ENCODE peak calls at places on chromosomes 1 and 21, in seven cellular contexts. L, K, T, Q, X, C and H are unnamed samples.

GRCh38 chr1:20710450-20711284 is 7.1 kb downstream of the KIF17 start:
- DNase-seq in L (no peak), K (no peak), T (no peak), C (no peak), X (no peak), Q (no peak), H (no peak)

GRCh38 chr1:27180037-27180436 is 25.1 kb upstream of the SLC9A1 start:
- DNase-seq in X (no peak), L (no peak), C (no peak), T (no peak), Q (no peak), K (no peak), H (no peak)

GRCh38 chr1:24201941-24202440 is 14.9 kb upstream of the IFNLR1 start:
- DNase-seq in T (peak), X (peak), Q (peak), L (peak), K (peak), C (peak), H (peak)

GRCh38 chr1:76425843-76426145 is 351.2 kb downstream of the ST6GALNAC3 start:
- DNase-seq in K (peak), T (no peak), X (no peak), C (no peak), L (no peak), Q (no peak), H (no peak)

GRCh38 chr1:22257286-22258275 is 114.7 kb upstream of the WNT4 start:
- DNase-seq in Q (no peak), K (no peak), X (peak), L (no peak), C (no peak), T (no peak), H (no peak)

GRCh38 chr1:49363628-49364027 is 586.9 kb upstream of the BEND5 start:
- DNase-seq in T (no peak), X (no peak), L (no peak), K (no peak), C (no peak), Q (no peak), H (no peak)

GRCh38 chr21:36762636-36763035 is 63.7 kb downstream of the SIM2 start:
- DNase-seq in X (no peak), Q (no peak), T (no peak), C (no peak), L (no peak), K (no peak), H (no peak)

GRCh38 chr1:54287821-54288220 is 87.9 kb downstream of the MRPL37 start:
- DNase-seq in K (peak), X (no peak), C (no peak), Q (peak), T (no peak), L (no peak), H (no peak)

GRCh38 chr1:197400522-197400902 is 132.5 kb downstream of the CRB1 start:
- DNase-seq in Q (no peak), K (no peak), X (no peak), L (no peak), T (no peak), C (no peak), H (no peak)

GRCh38 chr21:46423546-46424061 is 35.1 kb upstream of the DIP2A start:
- DNase-seq in C (no peak), L (no peak), T (no peak), K (no peak), Q (no peak), X (no peak), H (peak)

GRCh38 chr1:190484045-190484444 is 6.4 kb upstream of the BRINP3 start:
- DNase-seq in T (no peak), K (no peak), X (no peak), L (no peak), Q (no peak), C (no peak), H (no peak)

GRCh38 chr1:242826706-242827336 is 302.3 kb upstream of the PLD5 start:
- DNase-seq in C (no peak), L (no peak), Q (no peak), K (no peak), T (no peak), X (no peak), H (no peak)

GRCh38 chr21:46048926-46049889 is 48.7 kb upstream of the COL6A2 start:
- DNase-seq in C (no peak), Q (peak), T (peak), L (peak), X (peak), K (peak), H (no peak)

GRCh38 chr1:186102559-186103148 is 272.4 kb downstream of the TPR start:
- DNase-seq in T (no peak), X (no peak), Q (no peak), C (no peak), K (peak), L (no peak), H (no peak)

GRCh38 chr21:39057121-39057520 is 126.1 kb downstream of the PSMG1 start:
- DNase-seq in K (no peak), L (no peak), C (no peak), Q (no peak), X (no peak), T (no peak), H (no peak)

GRCh38 chr1:229557913-229558414 is 543 bp downstream of the ABCB10 start:
- DNase-seq in Q (peak), C (peak), X (peak), T (peak), K (peak), L (peak), H (no peak)

DNA sequence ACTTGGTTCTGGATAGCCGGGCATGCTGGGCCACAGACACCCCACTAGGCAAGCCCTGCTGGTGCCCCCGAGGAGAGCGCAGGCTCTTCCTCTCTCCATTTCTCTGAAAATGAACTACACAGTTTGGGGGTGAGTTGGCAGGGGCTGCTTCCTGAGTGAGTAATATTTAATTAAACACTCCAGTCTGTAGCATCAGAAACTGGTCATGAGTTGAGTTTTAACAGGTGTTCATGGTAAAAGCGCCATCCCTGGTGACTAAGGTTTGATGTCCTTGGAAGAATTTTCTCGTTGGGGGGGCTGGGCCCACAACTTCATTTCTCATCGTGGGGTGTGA is 1.7 kb downstream of the SPSB1 start:
- DNase-seq in K (peak), T (no peak), Q (peak), L (peak), X (no peak), C (no peak), H (no peak)
- H3K4me3 ChIP-seq in K (peak), T (peak), Q (peak), L (no peak), X (peak), C (no peak), H (no peak)

GRCh38 chr1:161953256-161953920 is 70.3 kb downstream of the OLFML2B start:
- DNase-seq in L (no peak), T (no peak), Q (no peak), X (no peak), K (no peak), C (no peak), H (no peak)

GRCh38 chr1:161954050-161954449 is 69.6 kb downstream of the OLFML2B start:
- DNase-seq in X (no peak), Q (no peak), L (no peak), K (peak), T (no peak), C (no peak), H (no peak)

GRCh38 chr1:161952603-161953172 is 71.0 kb downstream of the OLFML2B start:
- DNase-seq in K (no peak), T (no peak), L (no peak), X (no peak), C (no peak), Q (no peak), H (no peak)

GRCh38 chr1:161956097-161956496 is 67.6 kb downstream of the OLFML2B start:
- DNase-seq in C (no peak), K (peak), T (peak), X (no peak), Q (no peak), L (no peak), H (peak)

DNA sequence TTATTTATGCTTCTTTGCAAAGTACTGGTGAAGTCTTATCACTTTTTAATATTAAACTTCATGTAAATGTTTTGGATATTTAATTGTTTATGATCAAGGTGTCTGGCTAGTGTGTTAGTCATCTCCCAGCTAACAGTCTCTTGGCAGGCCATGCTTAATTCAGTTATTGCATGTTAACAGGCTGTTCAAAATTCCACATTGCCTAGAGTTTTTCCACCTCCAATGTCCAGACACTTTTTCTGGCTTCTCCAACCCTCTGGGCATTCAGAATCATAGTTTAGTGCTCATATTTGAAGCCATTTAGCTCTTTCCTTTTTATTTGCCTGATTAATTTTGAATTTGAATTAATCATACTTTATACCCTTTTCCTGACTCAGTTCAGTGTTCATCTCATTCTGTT is 69.2 kb downstream of the OLFML2B start:
- DNase-seq in T (no peak), L (no peak), X (no peak), C (no peak), Q (no peak), K (peak), H (no peak)
- H3K4me3 ChIP-seq in T (no peak), L (no peak), X (no peak), C (no peak), Q (no peak), K (no peak), H (no peak)

GRCh38 chr1:36084502-36085115 is 715 bp downstream of the TEKT2 start:
- DNase-seq in L (peak), Q (no peak), K (no peak), T (no peak), X (no peak), C (peak), H (no peak)
- H3K4me3 ChIP-seq in L (peak), Q (peak), K (peak), T (peak), X (peak), C (peak), H (no peak)

DNA sequence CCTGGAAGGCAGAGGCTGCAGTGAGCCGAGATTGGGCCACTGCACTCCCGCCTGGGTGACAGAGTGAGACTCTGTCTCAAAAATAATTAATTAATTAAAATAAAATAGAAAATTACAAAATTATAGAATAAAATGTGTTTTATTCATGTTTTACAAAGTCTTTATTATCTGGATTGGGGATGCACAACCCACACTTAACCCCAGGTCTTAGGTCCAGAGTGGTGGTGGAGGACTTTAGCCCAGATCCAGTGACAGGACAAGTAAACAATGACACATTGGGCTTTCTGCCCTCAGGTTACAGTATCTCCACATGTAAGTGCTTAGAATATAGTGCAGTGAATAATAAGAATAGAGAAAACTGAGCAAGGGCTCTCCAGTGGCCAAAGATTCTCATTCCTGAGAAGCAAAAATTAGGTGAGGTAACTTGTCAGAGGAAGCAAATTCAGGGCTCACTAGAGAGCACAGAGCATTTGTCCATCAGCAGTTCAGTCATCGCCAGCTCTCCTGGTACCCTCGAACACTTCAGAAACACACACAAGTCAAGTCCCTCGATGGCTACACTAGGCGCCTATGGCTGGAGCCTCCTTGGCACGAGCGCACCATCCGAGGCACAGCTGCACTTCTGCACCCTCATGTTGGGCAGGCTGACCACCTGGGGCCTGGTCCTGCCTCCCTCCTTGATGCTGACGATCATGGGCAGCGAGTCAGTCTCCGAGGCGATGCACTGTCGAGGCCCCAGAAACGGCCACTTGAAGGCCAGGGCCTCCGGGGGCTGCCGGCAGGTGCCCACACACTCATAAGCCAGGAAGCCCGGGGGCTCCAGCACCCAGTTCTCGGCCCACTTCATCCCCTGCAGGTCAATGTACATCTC is 2.6 kb downstream of the LEFTY1 start:
- DNase-seq in Q (peak), T (no peak), K (no peak), X (peak), C (no peak), L (no peak), H (no peak)
- H3K4me3 ChIP-seq in Q (no peak), T (no peak), K (no peak), X (no peak), C (no peak), L (no peak), H (no peak)

GRCh38 chr1:904271-904950 is 19.3 kb upstream of the SAMD11 start:
- DNase-seq in L (peak), C (peak), Q (peak), K (peak), X (peak), T (peak), H (peak)

GRCh38 chr1:907611-908451 is 15.9 kb upstream of the SAMD11 start:
- DNase-seq in Q (peak), K (no peak), L (no peak), T (no peak), X (no peak), C (no peak), H (no peak)

GRCh38 chr1:906532-907420 is 16.9 kb upstream of the SAMD11 start:
- DNase-seq in L (no peak), Q (peak), T (no peak), X (peak), C (no peak), K (peak), H (no peak)

GRCh38 chr1:905071-905749 is 18.5 kb upstream of the SAMD11 start:
- DNase-seq in Q (peak), C (peak), L (peak), T (peak), X (peak), K (peak), H (no peak)

DNA sequence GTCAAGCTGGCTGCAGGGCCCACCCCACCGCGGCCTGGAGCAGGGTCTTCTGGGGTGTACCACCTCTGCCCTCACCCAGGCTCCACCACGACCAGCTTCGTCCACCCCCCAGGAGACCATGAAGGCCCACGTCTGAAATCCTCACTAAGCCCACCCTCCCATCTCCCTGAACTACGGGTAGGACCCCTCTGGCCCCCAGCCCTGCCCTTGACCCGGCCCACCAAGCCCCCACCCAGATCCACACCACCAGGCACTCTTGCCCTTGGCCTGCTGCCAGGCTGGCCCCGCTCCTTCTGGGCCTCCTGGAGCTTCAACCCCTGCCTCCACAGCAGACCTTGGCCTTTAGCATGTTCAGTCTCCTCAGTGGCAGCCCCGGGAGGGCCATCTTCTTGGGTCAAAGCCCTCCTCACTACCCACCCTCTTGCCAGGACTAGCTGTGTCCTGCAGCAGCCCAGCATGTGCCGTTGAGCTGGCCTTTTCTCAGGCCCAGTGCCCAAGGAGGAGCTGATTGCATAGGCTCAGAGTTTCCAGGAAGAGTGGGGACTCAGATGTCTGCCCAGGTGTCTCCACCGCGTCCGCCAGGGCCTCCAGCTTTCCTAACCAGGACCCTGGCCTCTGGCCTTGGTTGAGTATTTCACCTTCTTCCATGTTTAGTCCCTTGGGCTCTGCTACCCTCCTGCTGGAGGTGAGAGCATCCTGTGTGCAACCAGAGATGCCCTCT is 17.8 kb upstream of the SAMD11 start:
- DNase-seq in X (peak), K (no peak), L (peak), C (peak), T (no peak), Q (peak), H (no peak)
- H3K4me3 ChIP-seq in X (no peak), K (no peak), L (no peak), C (no peak), T (no peak), Q (no peak), H (no peak)

GRCh38 chr21:44956356-44957046 is 16.7 kb downstream of the SLX9 start:
- DNase-seq in T (no peak), Q (peak), C (no peak), X (peak), L (no peak), K (no peak), H (no peak)

GRCh38 chr21:44957047-44957831 is 17.4 kb downstream of the SLX9 start:
- DNase-seq in T (no peak), C (peak), X (peak), K (no peak), Q (no peak), L (no peak), H (no peak)

GRCh38 chr21:44954281-44954771 is 14.5 kb downstream of the SLX9 start:
- DNase-seq in T (no peak), X (peak), Q (peak), C (peak), L (no peak), K (no peak), H (no peak)

GRCh38 chr21:44955141-44955802 is 15.4 kb downstream of the SLX9 start:
- DNase-seq in Q (peak), X (peak), T (no peak), C (no peak), K (no peak), L (no peak), H (no peak)

DNA sequence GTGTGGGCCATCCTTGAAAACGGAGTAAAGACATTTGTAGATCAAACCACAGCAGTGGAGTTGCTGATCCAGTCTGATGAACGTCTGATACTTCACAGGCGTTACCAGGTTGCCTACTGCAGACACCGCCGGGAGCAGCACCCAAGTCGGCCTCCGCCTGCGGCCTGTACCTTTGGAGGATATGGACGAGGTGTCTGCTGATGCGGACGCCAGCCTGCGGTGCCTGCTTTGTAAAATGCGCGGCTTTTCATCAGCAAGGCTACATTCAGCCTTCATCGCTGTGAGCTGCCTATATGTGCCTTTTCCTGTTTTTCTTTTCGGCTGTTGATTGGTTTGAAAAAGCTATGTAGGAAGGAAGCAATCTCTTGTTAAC is 16.0 kb downstream of the SLX9 start:
- DNase-seq in L (no peak), T (no peak), C (no peak), K (no peak), Q (peak), X (peak), H (no peak)
- H3K4me3 ChIP-seq in L (no peak), T (no peak), C (no peak), K (no peak), Q (no peak), X (no peak), H (no peak)

GRCh38 chr1:184866991-184867788 is 107.1 kb downstream of the NIBAN1 start:
- DNase-seq in L (no peak), C (no peak), X (no peak), Q (no peak), K (peak), T (no peak), H (peak)

GRCh38 chr1:184865831-184866230 is 108.5 kb downstream of the NIBAN1 start:
- DNase-seq in L (no peak), Q (no peak), T (no peak), C (no peak), X (no peak), K (no peak), H (no peak)

GRCh38 chr1:184870319-184870718 is 104.0 kb downstream of the NIBAN1 start:
- DNase-seq in K (no peak), L (no peak), Q (no peak), C (no peak), X (no peak), T (no peak), H (no peak)

GRCh38 chr1:184867866-184868585 is 106.3 kb downstream of the NIBAN1 start:
- DNase-seq in X (no peak), C (no peak), K (no peak), L (no peak), T (no peak), Q (no peak), H (no peak)

DNA sequence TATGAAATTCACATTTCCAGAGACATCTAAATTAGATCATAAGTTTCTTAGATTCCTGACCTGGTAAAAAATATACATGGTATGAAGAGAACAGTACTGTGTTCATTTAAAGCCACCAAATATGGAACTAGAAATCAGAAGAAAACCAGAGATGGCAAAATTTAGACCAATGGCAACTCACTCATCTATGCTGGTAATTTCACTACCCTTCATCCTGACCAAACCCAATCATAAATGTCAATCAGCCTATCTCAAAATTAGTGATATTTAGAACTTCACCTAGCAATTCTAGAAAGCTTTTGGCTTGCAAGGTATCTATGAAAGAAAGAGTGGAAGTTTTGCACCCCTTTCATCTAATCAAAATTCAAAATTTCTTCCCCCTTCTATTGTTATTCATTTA is 107.7 kb downstream of the NIBAN1 start:
- DNase-seq in X (no peak), C (no peak), Q (no peak), K (no peak), T (no peak), L (no peak), H (no peak)
- H3K4me3 ChIP-seq in X (no peak), C (no peak), Q (no peak), K (no peak), T (no peak), L (no peak), H (no peak)